ENCODE peak calls at places on chromosomes 11 and 22, in four cellular contexts. J, K, Z and F are unnamed samples.
A peak's percentile ranks its signal among the peaks of the same experiment; 100 is the strongest.

GRCh38 chr11:72561856-72562255 is 112.4 kb downstream of the PDE2A start:
- DNase-seq in J (no peak), K (no peak), Z (no peak), F (no peak)

GRCh38 chr11:75024068-75024449 is 35.3 kb downstream of the NEU3 start:
- DNase-seq in J (no peak), Z (no peak), K (no peak), F (no peak)

GRCh38 chr11:36195496-36196346 is 93.5 kb downstream of the COMMD9 start:
- DNase-seq in J (no peak), K (no peak), Z (no peak), F (no peak)

GRCh38 chr22:32819120-32819519 is 17.6 kb downstream of the TIMP3 start:
- DNase-seq in J (no peak), Z (no peak), K (no peak), F (no peak)

GRCh38 chr11:9941991-9942390 is 278.1 kb downstream of the SWAP70 start:
- DNase-seq in Z (no peak), J (no peak), K (no peak), F (no peak)

GRCh38 chr11:2934611-2935239 is 5.5 kb upstream of the PHLDA2 start:
- DNase-seq in Z (no peak), J (no peak), K (no peak), F (no peak)

GRCh38 chr11:105780781-105781525 is 171.1 kb downstream of the GRIA4 start:
- DNase-seq in Z (no peak), K (no peak), J (no peak), F (no peak)

GRCh38 chr22:31846161-31847115 is 92.6 kb downstream of the DEPDC5 start:
- DNase-seq in J (no peak), K (no peak), Z (no peak), F (no peak)

GRCh38 chr22:36253523-36254490 is 874 bp downstream of the APOL1 start:
- DNase-seq in K (no peak), J (no peak), Z (peak; percentile 63), F (peak; percentile 73)

GRCh38 chr22:39097098-39098020 is at the start of gene APOBEC3H:
- DNase-seq in Z (no peak), K (no peak), J (no peak), F (no peak)

GRCh38 chr11:33689506-33689905 is 11.1 kb downstream of the C11orf91 start:
- DNase-seq in J (no peak), K (no peak), Z (no peak), F (no peak)

GRCh38 chr22:41524809-41525449 is 19.3 kb downstream of the POLR3H start:
- DNase-seq in Z (no peak), J (peak; percentile 29), K (no peak), F (no peak)

GRCh38 chr11:122791836-122792235 is 46.5 kb upstream of the CRTAM start:
- DNase-seq in J (no peak), Z (no peak), K (no peak), F (no peak)

GRCh38 chr11:29119691-29120328 is 897.0 kb downstream of the KCNA4 start:
- DNase-seq in J (no peak), Z (no peak), K (peak; percentile 86), F (no peak)

GRCh38 chr11:20031155-20032001 is 128.9 kb downstream of the DBX1 start:
- DNase-seq in J (no peak), Z (no peak), K (peak; percentile 38), F (no peak)

GRCh38 chr11:64652586-64653387 is 61.8 kb downstream of the SLC22A12 start:
- DNase-seq in J (peak; percentile 50), K (peak; percentile 53), Z (peak; percentile 80), F (no peak)

GRCh38 chr22:39558254-39558727 is 12.3 kb upstream of the CACNA1I start:
- DNase-seq in J (no peak), Z (peak; percentile 26), K (no peak), F (no peak)

GRCh38 chr11:1549355-1550330 is 22.4 kb downstream of the DUSP8 start:
- DNase-seq in J (no peak), Z (no peak), K (no peak), F (no peak)

GRCh38 chr11:45045692-45046471 is 95.2 kb upstream of the TP53I11 start:
- DNase-seq in J (no peak), Z (peak; percentile 64), K (no peak), F (peak; percentile 68)